ENCODE peak calls at places on chromosomes 13 and 19, in four cellular contexts. I is esophagus muscularis mucosa, D is AG04450, V is brain microvascular endothelial cell. H is an unnamed sample.

GRCh38 chr19:52231154-52231565 is 38.2 kb upstream of the ZNF766 start:
- DNase-seq in D (no peak), I (no peak), V (peak; percentile 2), H (no peak)

GRCh38 chr19:42323473-42323851 is 2.0 kb upstream of the MEGF8 start:
- DNase-seq in D (no peak), V (no peak), I (no peak), H (no peak)

GRCh38 chr13:101474419-101474957 is 22.0 kb downstream of the ITGBL1 start:
- DNase-seq in V (peak; percentile 82), I (no peak), D (peak; percentile 90), H (peak; percentile 55)

GRCh38 chr19:19661675-19662251 is 1.7 kb downstream of the ATP13A1 start:
- DNase-seq in D (no peak), I (no peak), V (no peak), H (no peak)

GRCh38 chr19:49468199-49468598 is 5.8 kb upstream of the FLT3LG start:
- DNase-seq in V (no peak), D (no peak), I (no peak), H (peak; percentile 76)

GRCh38 chr19:14135355-14135754 is 1.0 kb downstream of the ASF1B start:
- DNase-seq in V (no peak), D (no peak), I (no peak), H (no peak)

GRCh38 chr13:99693812-99694211 is 192.5 kb downstream of the TM9SF2 start:
- DNase-seq in I (no peak), V (no peak), D (no peak), H (no peak)

GRCh38 chr13:109874921-109875454 is 88.6 kb upstream of the IRS2 start:
- DNase-seq in V (peak; percentile 73), I (peak; percentile 70), D (no peak), H (no peak)

GRCh38 chr19:18109731-18110671 is 12.4 kb downstream of the MAST3 start:
- DNase-seq in V (no peak), I (no peak), D (no peak), H (no peak)

GRCh38 chr19:14446336-14447036 is 13.4 kb downstream of the PKN1 start:
- DNase-seq in D (no peak), I (no peak), V (no peak), H (no peak)

GRCh38 chr13:52701728-52702480 is 37.7 kb downstream of the CNMD start:
- DNase-seq in I (no peak), V (no peak), D (no peak), H (no peak)

GRCh38 chr19:16455489-16455888 is 16.3 kb downstream of the EPS15L1 start:
- DNase-seq in V (no peak), D (no peak), I (no peak), H (no peak)

GRCh38 chr19:40374084-40374483 is 15.9 kb downstream of the HIPK4 start:
- DNase-seq in I (no peak), D (no peak), V (no peak), H (no peak)

GRCh38 chr13:50645092-50645491 is 198.4 kb downstream of the DLEU7 start:
- DNase-seq in V (peak; percentile 86), D (no peak), I (no peak), H (no peak)

DNA sequence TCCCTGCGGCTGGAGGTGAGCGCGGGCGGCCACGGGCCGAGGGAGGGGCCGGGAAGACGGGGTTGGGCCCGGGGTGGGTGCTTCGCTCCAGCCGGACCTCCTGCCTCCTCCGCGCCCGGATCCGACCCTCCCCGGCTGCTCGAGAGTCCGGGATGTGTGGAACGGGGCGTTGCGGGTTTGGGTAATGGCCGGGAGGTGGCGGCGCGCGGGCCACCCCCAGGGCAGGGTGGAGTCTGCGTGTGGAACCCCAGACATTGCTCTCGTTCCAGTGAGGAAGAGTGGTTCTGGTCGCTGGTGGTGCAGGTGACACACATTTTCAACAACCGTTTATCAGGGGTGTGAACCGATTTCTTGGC is 38.8 kb downstream of the ARHGEF7 start:
- DNase-seq in V (peak; percentile 26), I (no peak), D (no peak), H (no peak)
- H3K27ac ChIP-seq in V (peak overlapping the region; percentile 95), I (peak overlapping the region; percentile 94), D (peak overlapping the region; percentile 65), H (peak overlapping the region; percentile 97)

DNA sequence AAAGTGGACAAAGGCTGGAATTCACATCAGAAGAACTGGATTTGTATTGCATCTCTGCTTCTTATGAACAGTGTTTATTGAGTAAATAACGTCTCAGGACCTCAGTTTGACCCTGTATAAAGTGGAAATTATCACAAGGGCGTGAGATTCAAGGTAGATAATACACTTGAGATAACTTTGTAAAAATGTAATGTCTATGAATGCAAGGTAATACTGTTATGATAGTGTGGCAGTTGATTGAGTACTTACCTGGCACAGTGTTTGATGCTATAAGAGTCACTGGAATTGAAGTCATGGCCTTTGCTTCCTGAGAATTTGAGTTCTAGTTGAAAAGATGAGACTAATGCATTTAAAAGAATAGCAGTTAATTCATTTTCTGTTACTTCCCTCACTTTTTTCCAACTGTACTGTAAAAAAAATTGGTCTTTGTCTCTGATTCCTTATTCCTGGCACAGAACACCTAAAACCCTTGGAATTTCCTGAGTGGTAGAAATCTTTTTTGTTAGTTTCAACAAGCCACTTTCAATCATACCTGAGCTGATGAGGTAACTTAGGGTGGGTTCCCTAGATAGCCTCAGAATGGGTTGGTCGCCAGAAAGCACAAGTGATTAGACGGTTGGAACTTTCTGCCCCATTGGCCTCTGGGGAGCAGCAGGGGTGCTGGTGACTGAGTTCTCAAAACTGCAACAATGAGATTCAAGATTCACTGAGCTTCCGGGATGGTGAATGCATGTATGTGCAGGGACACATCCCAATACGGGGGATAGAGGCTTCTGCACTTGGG is 6.4 kb upstream of the XPO4 start:
- DNase-seq in D (no peak), I (no peak), V (no peak), H (no peak)
- H3K27ac ChIP-seq in D (no peak overlapping the region), I (no peak overlapping the region), V (no peak overlapping the region), H (no peak overlapping the region)

GRCh38 chr13:48125794-48126228 is 30.9 kb upstream of the MED4 start:
- DNase-seq in I (no peak), D (no peak), V (no peak), H (no peak)
- H3K27ac ChIP-seq in I (peak overlapping the region; percentile 81), D (no peak overlapping the region), V (no peak overlapping the region), H (peak overlapping the region; percentile 83)

GRCh38 chr19:30559446-30559845 is 187.3 kb downstream of the ZNF536 start:
- DNase-seq in V (no peak), D (no peak), I (no peak), H (no peak)
- H3K27ac ChIP-seq in V (no peak overlapping the region), D (no peak overlapping the region), I (no peak overlapping the region), H (no peak overlapping the region)

DNA sequence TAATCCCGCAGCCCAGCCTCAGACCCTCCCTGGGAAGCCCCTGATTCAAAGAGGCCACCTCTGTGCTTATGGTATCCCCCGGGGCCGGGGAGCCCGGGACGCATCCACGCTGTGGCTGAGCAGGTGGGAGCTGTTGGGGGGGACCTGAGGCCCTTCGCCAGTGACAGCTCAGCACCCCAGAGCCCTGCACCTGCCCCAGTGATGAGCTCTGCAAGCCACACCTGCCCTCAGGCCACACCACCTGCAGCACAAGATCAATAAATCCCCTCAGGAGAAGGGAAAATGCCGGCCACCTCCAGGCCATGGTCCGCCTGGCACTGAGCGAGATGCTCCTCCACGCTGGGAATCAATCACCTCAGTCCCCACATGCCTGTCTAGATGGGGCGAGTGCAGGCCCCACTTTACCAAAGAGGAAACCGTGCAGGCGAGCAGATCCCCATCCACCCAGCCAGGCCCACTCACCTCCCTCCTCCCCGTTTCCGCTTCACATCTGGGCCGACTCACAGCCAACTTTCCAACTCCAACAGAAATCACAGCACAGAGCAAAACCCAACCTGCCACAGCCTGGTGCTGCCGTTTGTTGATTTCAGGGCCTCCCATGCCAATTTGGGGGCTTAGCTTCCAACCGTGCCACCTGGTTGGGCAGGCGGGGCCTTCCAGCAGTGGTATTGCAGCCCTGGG is 12.8 kb downstream of the MOB3A start:
- DNase-seq in V (no peak), D (no peak), I (no peak), H (no peak)
- H3K27ac ChIP-seq in V (no peak overlapping the region), D (no peak overlapping the region), I (peak overlapping the region; percentile 67), H (peak overlapping the region; percentile 40)

GRCh38 chr13:43985437-43986051 is 105.8 kb downstream of the LACC1 start:
- DNase-seq in I (peak; percentile 31), V (no peak), D (no peak), H (no peak)
- H3K27ac ChIP-seq in I (no peak overlapping the region), V (no peak overlapping the region), D (no peak overlapping the region), H (no peak overlapping the region)

GRCh38 chr19:38318595-38319142 is 976 bp upstream of the KCNK6 start:
- DNase-seq in D (no peak), I (no peak), V (no peak), H (no peak)
- H3K27ac ChIP-seq in D (no peak overlapping the region), I (peak overlapping the region; percentile 81), V (no peak overlapping the region), H (no peak overlapping the region)

GRCh38 chr19:11016591-11016990 is 55.8 kb downstream of the SMARCA4 start:
- DNase-seq in V (no peak), I (no peak), D (no peak), H (no peak)

GRCh38 chr19:11019262-11019661 is 58.4 kb downstream of the SMARCA4 start:
- DNase-seq in V (no peak), I (no peak), D (no peak), H (no peak)

GRCh38 chr19:11018743-11019142 is 57.9 kb downstream of the SMARCA4 start:
- DNase-seq in V (no peak), I (no peak), D (no peak), H (no peak)

GRCh38 chr19:11017275-11018035 is 56.6 kb downstream of the SMARCA4 start:
- DNase-seq in V (no peak), I (no peak), D (no peak), H (no peak)

GRCh38 chr19:11018179-11018578 is 57.3 kb downstream of the SMARCA4 start:
- DNase-seq in I (no peak), D (no peak), V (no peak), H (peak; percentile 67)
- H3K27ac ChIP-seq in I (no peak overlapping the region), D (peak overlapping the region; percentile 11), V (no peak overlapping the region), H (peak overlapping the region; percentile 90)

DNA sequence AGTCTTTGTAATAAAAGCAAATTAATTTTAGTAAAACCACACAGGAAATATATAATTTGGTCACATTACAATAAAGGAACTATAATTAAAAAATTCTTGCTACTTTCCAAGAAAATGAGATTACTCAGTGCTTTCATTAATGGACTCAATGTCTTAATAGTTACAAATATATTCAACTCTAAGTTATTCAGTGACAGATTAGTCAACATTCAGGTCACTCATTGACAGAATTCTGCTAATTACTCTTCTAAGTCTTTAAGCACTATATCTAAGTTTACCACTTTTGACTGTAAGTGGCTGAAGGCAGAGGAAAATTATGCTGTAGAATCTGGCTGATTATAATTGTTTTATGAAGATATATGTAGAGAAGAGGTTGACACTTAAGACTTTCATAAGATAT is 1365.0 kb downstream of the EFNB2 start:
- DNase-seq in D (no peak), I (no peak), V (no peak), H (no peak)
- H3K27ac ChIP-seq in D (no peak overlapping the region), I (no peak overlapping the region), V (no peak overlapping the region), H (no peak overlapping the region)

GRCh38 chr13:75482820-75483079 is 781 bp upstream of the TBC1D4 start:
- DNase-seq in I (no peak), D (no peak), V (no peak), H (no peak)
- H3K27ac ChIP-seq in I (peak overlapping the region; percentile 83), D (no peak overlapping the region), V (peak overlapping the region; percentile 52), H (peak overlapping the region; percentile 85)

H was measured in breast epithelium.